ENCODE peak calls at places on chromosomes 16 and 17, in ten cellular contexts. One of them, this sample, is unnamed.

GRCh38 chr16:1494129-1494640 is 1.0 kb downstream of the TELO2 start:
- DNase-seq in GM03348: peak
- DNase-seq in HT1080: peak
- DNase-seq in colonic mucosa: peak
- DNase-seq in activated CD4-positive, alpha-beta T cell treated with anti-CD3 and anti-CD28 coated beads for 36 hours: no peak
- DNase-seq in mucosa of gallbladder: no peak
- DNase-seq in stimulated activated CD4-positive, alpha-beta T cell treated with anti-CD3 and anti-CD28 coated beads, Interleukin-12 subunit alpha, Interleukin-12 subunit beta, amount 100 ng/mL, for 24 hours: no peak
- DNase-seq in left ventricle myocardium superior: peak
- DNase-seq in CD8-positive, alpha-beta memory T cell: no peak
- DNase-seq in kidney tubule cell: peak
- DNase-seq in this sample: no peak

GRCh38 chr17:75131278-75132017 is at the start of gene NT5C:
- DNase-seq in HT1080: peak
- DNase-seq in GM03348: peak
- DNase-seq in stimulated activated CD4-positive, alpha-beta T cell treated with anti-CD3 and anti-CD28 coated beads, Interleukin-12 subunit alpha, Interleukin-12 subunit beta, amount 100 ng/mL, for 24 hours: peak
- DNase-seq in CD8-positive, alpha-beta memory T cell: peak
- DNase-seq in activated CD4-positive, alpha-beta T cell treated with anti-CD3 and anti-CD28 coated beads for 36 hours: peak
- DNase-seq in left ventricle myocardium superior: peak
- DNase-seq in kidney tubule cell: peak
- DNase-seq in mucosa of gallbladder: peak
- DNase-seq in colonic mucosa: peak
- DNase-seq in this sample: peak

GRCh38 chr17:64773836-64774761 is 112.0 kb upstream of the SMURF2 start:
- DNase-seq in left ventricle myocardium superior: no peak
- DNase-seq in HT1080: peak
- DNase-seq in colonic mucosa: peak
- DNase-seq in GM03348: peak
- DNase-seq in CD8-positive, alpha-beta memory T cell: no peak
- DNase-seq in mucosa of gallbladder: peak
- DNase-seq in activated CD4-positive, alpha-beta T cell treated with anti-CD3 and anti-CD28 coated beads for 36 hours: peak
- DNase-seq in stimulated activated CD4-positive, alpha-beta T cell treated with anti-CD3 and anti-CD28 coated beads, Interleukin-12 subunit alpha, Interleukin-12 subunit beta, amount 100 ng/mL, for 24 hours: no peak
- DNase-seq in kidney tubule cell: peak
- DNase-seq in this sample: peak

GRCh38 chr16:23145186-23145585 is 4.1 kb downstream of the USP31 start:
- DNase-seq in colonic mucosa: no peak
- DNase-seq in kidney tubule cell: peak
- DNase-seq in CD8-positive, alpha-beta memory T cell: no peak
- DNase-seq in activated CD4-positive, alpha-beta T cell treated with anti-CD3 and anti-CD28 coated beads for 36 hours: no peak
- DNase-seq in stimulated activated CD4-positive, alpha-beta T cell treated with anti-CD3 and anti-CD28 coated beads, Interleukin-12 subunit alpha, Interleukin-12 subunit beta, amount 100 ng/mL, for 24 hours: no peak
- DNase-seq in mucosa of gallbladder: no peak
- DNase-seq in GM03348: no peak
- DNase-seq in left ventricle myocardium superior: no peak
- DNase-seq in HT1080: no peak
- DNase-seq in this sample: no peak

GRCh38 chr17:6184508-6184907 is 114.3 kb downstream of the WSCD1 start:
- DNase-seq in activated CD4-positive, alpha-beta T cell treated with anti-CD3 and anti-CD28 coated beads for 36 hours: no peak
- DNase-seq in HT1080: no peak
- DNase-seq in CD8-positive, alpha-beta memory T cell: no peak
- DNase-seq in stimulated activated CD4-positive, alpha-beta T cell treated with anti-CD3 and anti-CD28 coated beads, Interleukin-12 subunit alpha, Interleukin-12 subunit beta, amount 100 ng/mL, for 24 hours: no peak
- DNase-seq in kidney tubule cell: no peak
- DNase-seq in left ventricle myocardium superior: no peak
- DNase-seq in mucosa of gallbladder: no peak
- DNase-seq in colonic mucosa: no peak
- DNase-seq in GM03348: no peak
- DNase-seq in this sample: no peak

GRCh38 chr17:75144816-75145511 is 9.3 kb downstream of the JPT1 start:
- DNase-seq in stimulated activated CD4-positive, alpha-beta T cell treated with anti-CD3 and anti-CD28 coated beads, Interleukin-12 subunit alpha, Interleukin-12 subunit beta, amount 100 ng/mL, for 24 hours: no peak
- DNase-seq in left ventricle myocardium superior: no peak
- DNase-seq in CD8-positive, alpha-beta memory T cell: no peak
- DNase-seq in kidney tubule cell: no peak
- DNase-seq in mucosa of gallbladder: no peak
- DNase-seq in colonic mucosa: no peak
- DNase-seq in GM03348: no peak
- DNase-seq in activated CD4-positive, alpha-beta T cell treated with anti-CD3 and anti-CD28 coated beads for 36 hours: no peak
- DNase-seq in HT1080: no peak
- DNase-seq in this sample: no peak

GRCh38 chr16:57128787-57129389 is 36.5 kb downstream of the CPNE2 start:
- DNase-seq in kidney tubule cell: no peak
- DNase-seq in mucosa of gallbladder: no peak
- DNase-seq in stimulated activated CD4-positive, alpha-beta T cell treated with anti-CD3 and anti-CD28 coated beads, Interleukin-12 subunit alpha, Interleukin-12 subunit beta, amount 100 ng/mL, for 24 hours: no peak
- DNase-seq in HT1080: no peak
- DNase-seq in GM03348: no peak
- DNase-seq in activated CD4-positive, alpha-beta T cell treated with anti-CD3 and anti-CD28 coated beads for 36 hours: peak
- DNase-seq in CD8-positive, alpha-beta memory T cell: peak
- DNase-seq in left ventricle myocardium superior: no peak
- DNase-seq in colonic mucosa: no peak
- DNase-seq in this sample: no peak

GRCh38 chr17:57068222-57068658 is 16.8 kb upstream of the AKAP1 start:
- DNase-seq in mucosa of gallbladder: no peak
- DNase-seq in HT1080: no peak
- DNase-seq in GM03348: no peak
- DNase-seq in left ventricle myocardium superior: no peak
- DNase-seq in CD8-positive, alpha-beta memory T cell: no peak
- DNase-seq in stimulated activated CD4-positive, alpha-beta T cell treated with anti-CD3 and anti-CD28 coated beads, Interleukin-12 subunit alpha, Interleukin-12 subunit beta, amount 100 ng/mL, for 24 hours: no peak
- DNase-seq in colonic mucosa: no peak
- DNase-seq in activated CD4-positive, alpha-beta T cell treated with anti-CD3 and anti-CD28 coated beads for 36 hours: no peak
- DNase-seq in kidney tubule cell: no peak
- DNase-seq in this sample: no peak

GRCh38 chr16:144797-145252 is 6.4 kb upstream of the NPRL3 start:
- DNase-seq in stimulated activated CD4-positive, alpha-beta T cell treated with anti-CD3 and anti-CD28 coated beads, Interleukin-12 subunit alpha, Interleukin-12 subunit beta, amount 100 ng/mL, for 24 hours: no peak
- DNase-seq in colonic mucosa: no peak
- DNase-seq in mucosa of gallbladder: no peak
- DNase-seq in left ventricle myocardium superior: no peak
- DNase-seq in CD8-positive, alpha-beta memory T cell: no peak
- DNase-seq in activated CD4-positive, alpha-beta T cell treated with anti-CD3 and anti-CD28 coated beads for 36 hours: no peak
- DNase-seq in kidney tubule cell: no peak
- DNase-seq in GM03348: no peak
- DNase-seq in HT1080: no peak
- DNase-seq in this sample: no peak